ENCODE peak calls at places on chromosomes 4 and X, in four cellular contexts. H is HepG2, C is H1, S is GM12878. V is an unnamed sample.
A peak's percentile ranks its signal among the peaks of the same experiment; 100 is the strongest.

GRCh38 chrX:98605941-98606340 is 1722.2 kb downstream of the RPA4 start:
- DNase-seq in H (no peak), C (no peak), S (no peak), V (no peak)

GRCh38 chr4:101346562-101347266 is 612 bp downstream of the PPP3CA start:
- DNase-seq in H (peak; percentile 21), C (peak; percentile 70), S (no peak), V (peak; percentile 27)

GRCh38 chr4:2296621-2297601 is 35.0 kb upstream of the MXD4 start:
- DNase-seq in H (no peak), C (peak; percentile 44), S (no peak), V (no peak)

GRCh38 chr4:1992468-1993168 is 16.2 kb downstream of the NELFA start:
- DNase-seq in H (no peak), C (peak; percentile 91), S (no peak), V (no peak)

GRCh38 chrX:33741807-33742206 is 390.3 kb downstream of the FAM47A start:
- DNase-seq in H (no peak), C (peak; percentile 33), S (no peak), V (no peak)

GRCh38 chrX:43333543-43333942 is 322.6 kb upstream of the MAOA start:
- DNase-seq in H (peak; percentile 3), C (no peak), S (no peak), V (no peak)

GRCh38 chr4:77538144-77538543 is 67.5 kb upstream of the CXCL13 start:
- DNase-seq in H (no peak), C (no peak), S (no peak), V (no peak)

GRCh38 chr4:3479358-3480101 is 16.4 kb downstream of the DOK7 start:
- DNase-seq in H (no peak), C (no peak), S (no peak), V (no peak)

GRCh38 chr4:137390707-137391106 is 141.6 kb downstream of the PCDH18 start:
- DNase-seq in H (no peak), C (no peak), S (no peak), V (no peak)

GRCh38 chr4:153064571-153064970 is 128.4 kb downstream of the FHDC1 start:
- DNase-seq in H (no peak), C (peak; percentile 56), S (no peak), V (no peak)

GRCh38 chr4:153068751-153069150 is 132.6 kb downstream of the FHDC1 start:
- DNase-seq in H (peak; percentile 37), C (no peak), S (no peak), V (no peak)

GRCh38 chr4:153065286-153065685 is 129.2 kb downstream of the FHDC1 start:
- DNase-seq in H (no peak), C (no peak), S (no peak), V (no peak)

GRCh38 chr4:153063490-153063889 is 127.4 kb downstream of the FHDC1 start:
- DNase-seq in H (no peak), C (no peak), S (no peak), V (no peak)

GRCh38 chr4:153067376-153067775 is 131.3 kb downstream of the FHDC1 start:
- DNase-seq in H (peak; percentile 85), C (no peak), S (no peak), V (no peak)
- TF ChIP-seq SUZ12 in H (no peak), C (no peak), S (no peak), V (no peak)

DNA sequence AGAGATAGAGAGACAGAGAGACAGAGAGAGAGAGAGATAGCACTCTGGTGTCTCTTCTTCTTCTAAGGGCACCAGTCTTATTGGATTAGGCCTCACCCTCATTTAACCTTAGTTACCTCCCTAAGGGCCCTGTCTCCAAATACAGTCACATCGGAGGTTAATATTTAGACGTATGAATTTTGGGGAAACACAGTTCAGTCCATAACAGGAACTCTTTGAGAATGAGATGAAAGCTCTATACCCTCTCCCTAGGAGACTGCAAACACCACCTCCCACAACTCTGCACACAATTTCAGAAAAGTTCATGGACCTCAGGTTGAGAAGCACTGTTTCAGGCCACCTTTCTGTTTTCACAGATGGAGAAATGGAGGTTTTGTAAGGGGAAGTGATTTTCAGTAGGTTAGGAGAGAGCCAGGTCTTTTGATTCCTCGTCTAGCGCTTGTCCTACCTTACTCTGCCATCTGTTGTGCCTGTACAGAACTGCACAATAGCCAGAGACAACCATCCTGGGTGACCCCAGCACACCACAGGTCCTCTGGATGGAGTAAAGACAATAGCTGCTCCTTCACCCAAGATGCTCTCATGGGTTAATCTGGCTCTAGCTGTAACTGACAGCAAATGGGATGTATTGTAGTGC is 16.9 kb upstream of the LOC101059915 start:
- DNase-seq in H (peak; percentile 14), C (no peak), S (no peak), V (no peak)
- TF ChIP-seq SUZ12 in H (no peak), C (no peak), S (no peak), V (no peak)

GRCh38 chr4:175657571-175657970 is 154.5 kb downstream of the GPM6A start:
- DNase-seq in H (no peak), C (no peak), S (no peak), V (no peak)
- TF ChIP-seq SUZ12 in H (no peak), C (no peak), S (no peak), V (no peak)

DNA sequence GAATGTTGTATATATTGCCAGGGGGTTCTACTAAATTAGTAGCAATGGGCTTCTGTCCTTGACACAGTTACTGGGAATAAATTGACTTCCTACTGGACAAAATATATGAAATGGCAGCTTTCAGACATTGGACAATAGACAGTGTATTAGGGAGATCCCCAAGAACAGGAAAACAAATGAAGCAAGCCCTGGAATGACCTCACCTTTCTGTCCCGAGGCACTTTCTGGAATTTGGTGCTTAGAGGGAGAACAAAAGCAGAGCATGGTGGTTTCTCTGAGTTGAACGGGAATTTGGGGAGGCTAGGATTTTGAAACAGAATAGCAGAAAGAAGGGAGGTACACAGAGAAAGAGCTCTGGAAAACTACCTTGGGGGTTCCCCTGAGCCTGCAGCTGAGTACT is 187.7 kb upstream of the MAGEB2 start:
- DNase-seq in H (no peak), C (no peak), S (no peak), V (no peak)
- TF ChIP-seq SUZ12 in H (no peak), C (no peak), S (no peak), V (no peak)

GRCh38 chr4:7431696-7432530 is 2.8 kb downstream of the PSAPL1 start:
- DNase-seq in H (no peak), C (no peak), S (no peak), V (no peak)
- TF ChIP-seq SUZ12 in H (no peak), C (no peak), S (no peak), V (no peak)

DNA sequence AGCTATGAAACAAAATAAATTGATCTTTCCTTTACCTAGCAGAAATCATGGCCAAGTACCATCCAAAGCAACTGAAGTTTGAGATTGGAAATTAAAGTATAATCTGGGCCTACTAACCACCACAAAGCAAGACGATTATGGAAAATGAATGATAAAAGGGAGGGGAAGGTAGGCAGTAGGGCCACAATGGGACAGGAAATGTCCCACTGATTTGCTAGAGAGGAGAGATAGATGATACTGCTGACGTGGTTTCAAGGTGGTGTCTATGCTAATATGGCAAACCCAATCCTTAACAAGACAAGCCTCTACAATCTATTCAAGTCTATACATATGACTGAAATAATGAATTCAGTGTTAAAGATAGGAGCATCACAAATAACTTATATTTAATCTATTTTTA is 6.1 kb downstream of the TMPRSS11F start:
- DNase-seq in H (no peak), C (no peak), S (no peak), V (no peak)
- TF ChIP-seq SUZ12 in H (no peak), C (no peak), S (no peak), V (no peak)

DNA sequence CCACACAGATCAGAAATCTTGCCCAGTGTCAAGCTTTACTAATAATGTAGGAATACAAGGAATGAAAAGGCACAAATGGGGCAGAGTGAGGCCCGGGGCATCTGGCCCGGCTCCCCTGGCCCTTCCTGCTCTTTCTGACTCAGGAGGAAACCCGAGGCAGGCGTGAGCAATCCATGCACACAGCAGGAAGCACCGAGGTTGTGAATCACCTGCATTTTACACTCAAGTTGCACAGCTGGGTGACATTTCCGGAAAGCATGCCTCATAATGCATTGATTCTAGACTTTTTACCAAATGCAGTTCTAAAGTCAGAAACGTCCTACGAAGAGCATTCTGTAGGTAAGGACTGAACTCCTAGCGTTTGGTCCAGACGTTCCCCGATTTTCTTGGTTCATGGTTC is 38.9 kb downstream of the PRIMPOL start:
- DNase-seq in H (no peak), C (no peak), S (no peak), V (no peak)
- TF ChIP-seq SUZ12 in H (no peak), C (no peak), S (no peak), V (no peak)

GRCh38 chr4:20273793-20274192 is 22.1 kb downstream of the SLIT2 start:
- DNase-seq in H (no peak), C (no peak), S (no peak), V (no peak)

GRCh38 chr4:20268028-20268427 is 16.3 kb downstream of the SLIT2 start:
- DNase-seq in H (no peak), C (no peak), S (no peak), V (no peak)

GRCh38 chr4:20271954-20272353 is 20.2 kb downstream of the SLIT2 start:
- DNase-seq in H (no peak), C (no peak), S (no peak), V (no peak)

GRCh38 chr4:20276848-20277247 is 25.1 kb downstream of the SLIT2 start:
- DNase-seq in H (no peak), C (no peak), S (no peak), V (no peak)

GRCh38 chr4:20272411-20272872 is 20.7 kb downstream of the SLIT2 start:
- DNase-seq in H (no peak), C (no peak), S (no peak), V (no peak)
- TF ChIP-seq SUZ12 in H (no peak), C (no peak), S (no peak), V (no peak)

GRCh38 chr4:176569301-176569700 is 223.4 kb downstream of the VEGFC start:
- DNase-seq in H (no peak), C (no peak), S (no peak), V (no peak)
- TF ChIP-seq SUZ12 in H (no peak), C (no peak), S (no peak), V (no peak)

DNA sequence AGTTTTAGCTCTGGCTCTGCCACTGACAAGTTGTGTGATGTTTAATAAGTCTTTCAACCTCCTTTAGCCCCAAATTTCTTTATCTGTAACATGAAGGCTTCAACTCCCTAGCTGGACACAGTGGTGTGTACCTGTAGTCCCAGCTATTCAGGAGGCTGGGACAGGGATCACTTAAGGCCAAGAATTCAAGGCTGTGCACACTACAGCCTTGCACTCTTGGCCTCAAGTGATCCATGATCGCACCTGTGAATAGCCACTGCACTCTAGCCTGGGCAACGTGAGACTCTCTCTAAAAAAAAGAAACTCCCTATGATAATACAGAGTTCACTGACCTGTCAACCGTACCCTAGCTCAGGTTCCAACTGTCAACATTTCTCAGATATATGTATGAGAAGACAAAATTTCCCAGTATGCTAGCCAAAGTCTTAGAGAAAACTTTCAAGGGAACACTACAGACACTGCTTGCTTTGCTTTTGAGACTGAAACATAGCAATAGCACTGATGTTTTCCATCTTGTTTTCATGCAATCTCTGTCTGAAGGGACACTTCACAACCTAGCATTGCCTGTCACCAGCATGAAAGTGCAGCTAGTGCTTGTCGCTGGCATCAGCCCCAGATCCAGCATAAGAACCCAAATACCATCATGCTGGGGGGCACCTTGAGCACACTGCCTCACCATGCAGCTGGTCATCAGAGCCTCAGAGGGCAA is 51.6 kb upstream of the PTPN13 start:
- DNase-seq in H (no peak), C (no peak), S (no peak), V (no peak)
- TF ChIP-seq SUZ12 in H (no peak), C (no peak), S (no peak), V (no peak)

V was measured in HEK293T.